ENCODE peak calls at places on chromosomes 13 and 19, in seven cellular contexts. A, Z, Q, D, R, H and M are unnamed samples.

GRCh38 chr13:43877788-43878187 is 1.8 kb downstream of the CCDC122 start:
- DNase-seq in R (no peak), D (no peak), Q (no peak), A (no peak), Z (no peak), H (no peak), M (no peak)

GRCh38 chr19:29663861-29664752 is 1.2 kb upstream of the PLEKHF1 start:
- DNase-seq in A (no peak), R (no peak), Z (no peak), Q (no peak), H (no peak), D (no peak), M (no peak)

GRCh38 chr19:31356587-31357314 is 7.5 kb upstream of the TSHZ3 start:
- DNase-seq in D (peak), Z (peak), R (no peak), Q (no peak), H (peak), A (no peak), M (no peak)

GRCh38 chr19:51491586-51491985 is 10.0 kb downstream of the SIGLEC12 start:
- DNase-seq in Q (no peak), Z (no peak), A (no peak), R (no peak), D (no peak), H (no peak), M (no peak)

GRCh38 chr19:30521937-30522336 is 149.8 kb downstream of the ZNF536 start:
- DNase-seq in Q (no peak), H (no peak), D (no peak), A (no peak), R (no peak), Z (no peak), M (no peak)

GRCh38 chr19:5282926-5283325 is 57.7 kb downstream of the PTPRS start:
- DNase-seq in D (no peak), Z (no peak), Q (no peak), A (no peak), R (no peak), H (no peak), M (no peak)

GRCh38 chr19:18500820-18501219 is 21.1 kb downstream of the ELL start:
- DNase-seq in Z (no peak), R (no peak), Q (no peak), H (no peak), D (no peak), A (no peak), M (no peak)

GRCh38 chr19:47994209-47994802 is at the start of gene ELSPBP1:
- DNase-seq in A (no peak), D (no peak), Q (no peak), Z (no peak), H (no peak), R (no peak), M (no peak)

GRCh38 chr13:94268661-94269060 is 210.8 kb downstream of the DCT start:
- DNase-seq in H (no peak), Q (no peak), Z (no peak), A (no peak), R (no peak), D (no peak), M (no peak)

GRCh38 chr13:93224545-93224944 is 2.1 kb upstream of the GPC6 start:
- DNase-seq in H (no peak), Q (no peak), R (no peak), D (no peak), Z (no peak), A (peak), M (peak)

GRCh38 chr13:109333893-109334651 is 452.3 kb downstream of the IRS2 start:
- DNase-seq in Q (no peak), D (peak), R (no peak), H (no peak), Z (no peak), A (no peak), M (no peak)

GRCh38 chr13:65268009-65268408 is 1962.1 kb downstream of the PCDH9 start:
- DNase-seq in A (no peak), R (no peak), H (no peak), Z (no peak), Q (no peak), D (no peak), M (no peak)

GRCh38 chr13:32229443-32229842 is 85.7 kb downstream of the ZAR1L start:
- DNase-seq in A (no peak), Z (no peak), D (no peak), R (no peak), Q (no peak), H (no peak), M (no peak)

GRCh38 chr13:84358601-84359000 is 476.3 kb upstream of the SLITRK1 start:
- DNase-seq in Q (no peak), A (no peak), D (no peak), Z (no peak), R (no peak), H (no peak), M (no peak)

GRCh38 chr13:96837809-96838208 is 156.5 kb downstream of the OXGR1 start:
- DNase-seq in A (no peak), Q (no peak), Z (no peak), R (no peak), D (no peak), H (no peak), M (no peak)

GRCh38 chr13:113837554-113838355 is 26.1 kb downstream of the GAS6 start:
- DNase-seq in R (no peak), A (peak), Z (peak), Q (peak), D (peak), H (no peak), M (no peak)
- TF ChIP-seq JUND in R (no peak), A (peak), Z (peak), Q (no peak), D (peak), H (peak), M (no peak)

GRCh38 chr13:29923554-29924481 is 73.4 kb upstream of the UBL3 start:
- DNase-seq in Q (peak), R (no peak), H (peak), Z (peak), A (peak), D (peak), M (peak)
- TF ChIP-seq JUND in Q (peak), R (no peak), H (peak), Z (no peak), A (peak), D (peak), M (peak)

GRCh38 chr19:54366811-54367210 is 2.1 kb upstream of the LAIR1 start:
- DNase-seq in D (no peak), A (no peak), R (no peak), Q (no peak), H (no peak), Z (no peak), M (no peak)

GRCh38 chr19:54369082-54369691 is 4.5 kb upstream of the LAIR1 start:
- DNase-seq in A (no peak), Z (no peak), D (no peak), H (no peak), R (no peak), Q (no peak), M (no peak)

DNA sequence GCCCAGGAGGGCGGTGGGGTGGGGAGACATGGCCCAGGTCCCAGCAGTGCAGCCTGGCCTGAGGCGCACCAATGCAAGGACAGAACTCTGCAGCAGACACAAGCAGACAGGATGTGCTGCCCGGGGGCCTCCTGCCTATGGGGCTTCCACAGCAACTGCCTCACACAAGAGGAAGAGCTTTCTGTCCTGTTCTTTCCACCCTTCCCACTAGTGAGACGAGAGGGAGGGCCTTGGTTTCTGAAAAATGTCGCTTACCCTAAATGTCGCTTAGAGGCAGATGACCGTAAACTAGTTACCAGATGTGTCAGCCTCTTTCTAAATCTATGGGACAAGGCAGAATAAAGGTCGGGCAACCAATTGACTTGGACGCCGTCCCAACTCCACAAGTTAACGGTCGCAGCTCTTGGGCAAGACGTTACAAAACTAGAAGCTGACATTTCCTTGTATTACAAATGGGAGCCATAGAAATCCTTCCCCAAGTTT is at the start of gene LAIR1:
- DNase-seq in Q (no peak), R (no peak), H (no peak), Z (no peak), D (no peak), A (no peak), M (no peak)
- TF ChIP-seq JUND in Q (no peak), R (no peak), H (no peak), Z (no peak), D (no peak), A (no peak), M (no peak)

GRCh38 chr13:113928701-113929627 is 44.9 kb downstream of the C13orf46 start:
- DNase-seq in Z (no peak), R (no peak), Q (no peak), A (no peak), D (peak), H (no peak), M (peak)

GRCh38 chr13:113932060-113932459 is 41.8 kb downstream of the C13orf46 start:
- DNase-seq in Q (no peak), H (no peak), A (no peak), Z (no peak), R (no peak), D (no peak), M (no peak)

GRCh38 chr13:113933901-113934300 is 40.0 kb downstream of the C13orf46 start:
- DNase-seq in Z (no peak), H (no peak), R (no peak), Q (no peak), D (no peak), A (no peak), M (no peak)

GRCh38 chr13:113929628-113930615 is 44.0 kb downstream of the C13orf46 start:
- DNase-seq in H (no peak), Z (no peak), A (no peak), D (peak), R (no peak), Q (no peak), M (no peak)

DNA sequence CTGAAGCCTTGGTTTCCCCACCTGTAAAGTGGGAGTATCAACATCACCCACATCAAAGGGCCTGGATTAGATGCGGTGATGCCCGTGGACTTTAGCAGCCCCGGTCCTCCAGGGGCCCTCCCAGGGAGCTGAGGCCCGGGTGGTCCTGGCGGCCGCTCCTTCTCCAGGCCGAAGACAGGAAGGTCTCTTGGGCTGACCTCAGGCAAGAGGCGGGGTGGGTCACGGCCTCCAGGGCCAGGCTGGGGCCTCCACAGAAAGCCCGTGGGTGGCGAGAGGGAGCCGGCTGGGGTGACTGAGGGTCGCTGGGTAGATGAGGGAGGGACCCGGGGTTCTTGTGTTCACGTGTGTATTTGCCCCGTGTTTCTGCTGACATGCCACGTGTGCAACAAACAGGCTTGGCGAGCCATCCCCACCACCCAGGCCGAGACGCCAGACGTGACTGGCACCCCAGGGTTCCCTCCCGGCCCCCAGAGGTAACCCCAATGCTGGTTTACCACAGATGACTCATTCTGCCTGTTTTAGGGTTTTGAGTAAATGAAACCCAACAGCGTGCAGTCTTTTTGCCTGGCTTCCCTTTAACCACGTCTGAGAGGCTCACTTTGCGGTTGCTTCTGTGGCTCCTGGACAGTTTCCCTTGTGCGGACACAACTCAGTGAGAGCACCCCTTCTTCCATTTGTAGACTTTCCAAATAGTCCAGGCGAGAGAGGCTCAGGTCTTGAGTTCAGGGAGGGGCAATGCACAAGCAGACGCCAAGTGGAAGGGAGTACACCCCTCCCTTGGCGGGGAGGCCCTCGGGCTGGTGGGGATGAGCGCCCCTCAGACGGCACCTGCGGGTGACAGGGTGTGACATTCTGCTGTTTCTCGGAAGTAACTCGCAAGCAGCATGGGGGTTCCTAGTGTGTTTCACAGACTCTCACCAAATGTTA is 42.9 kb downstream of the C13orf46 start:
- DNase-seq in Q (no peak), H (no peak), R (peak), A (no peak), D (no peak), Z (no peak), M (no peak)
- TF ChIP-seq JUND in Q (no peak), H (no peak), R (peak), A (no peak), D (no peak), Z (no peak), M (no peak)

GRCh38 chr13:37383066-37383465 is 215.5 kb downstream of the POSTN start:
- DNase-seq in H (no peak), R (no peak), D (no peak), A (no peak), Q (no peak), Z (no peak), M (no peak)
- TF ChIP-seq JUND in H (no peak), R (no peak), D (no peak), A (no peak), Q (no peak), Z (no peak), M (no peak)